ENCODE peak calls at places on chromosomes 5 and 9, in seven cellular contexts. One of them, this sample, is unnamed.

GRCh38 chr9:127583605-127584053 is 28.4 kb upstream of the STXBP1 start:
- DNase-seq in aorta: no peak
- DNase-seq in NCI-H2171 treated with DMSO at 0.1 percent for 48 hours: no peak
- DNase-seq in fibroblast of mammary gland: peak
- DNase-seq in GM04504: no peak
- DNase-seq in stimulated activated CD4-positive, alpha-beta T cell treated with anti-CD3 and anti-CD28 coated beads, Interleukin-2, amount 100 ng/mL, for 24 hours: no peak
- DNase-seq in activated T-cell treated with anti-CD3 and anti-CD28 coated beads, Interleukin-2, amount 50 U/mL, for 72 hours: no peak
- DNase-seq in this sample: peak

GRCh38 chr9:109317311-109317978 is 3.4 kb downstream of the EPB41L4B start:
- DNase-seq in activated T-cell treated with anti-CD3 and anti-CD28 coated beads, Interleukin-2, amount 50 U/mL, for 72 hours: no peak
- DNase-seq in NCI-H2171 treated with DMSO at 0.1 percent for 48 hours: no peak
- DNase-seq in GM04504: no peak
- DNase-seq in aorta: no peak
- DNase-seq in fibroblast of mammary gland: no peak
- DNase-seq in stimulated activated CD4-positive, alpha-beta T cell treated with anti-CD3 and anti-CD28 coated beads, Interleukin-2, amount 100 ng/mL, for 24 hours: no peak
- DNase-seq in this sample: no peak

GRCh38 chr9:96599298-96599697 is 20.3 kb downstream of the CDC14B start:
- DNase-seq in NCI-H2171 treated with DMSO at 0.1 percent for 48 hours: no peak
- DNase-seq in aorta: no peak
- DNase-seq in GM04504: no peak
- DNase-seq in activated T-cell treated with anti-CD3 and anti-CD28 coated beads, Interleukin-2, amount 50 U/mL, for 72 hours: no peak
- DNase-seq in fibroblast of mammary gland: peak
- DNase-seq in stimulated activated CD4-positive, alpha-beta T cell treated with anti-CD3 and anti-CD28 coated beads, Interleukin-2, amount 100 ng/mL, for 24 hours: no peak
- DNase-seq in this sample: peak

GRCh38 chr5:57383093-57383861 is 99.3 kb downstream of the ACTBL2 start:
- DNase-seq in stimulated activated CD4-positive, alpha-beta T cell treated with anti-CD3 and anti-CD28 coated beads, Interleukin-2, amount 100 ng/mL, for 24 hours: peak
- DNase-seq in GM04504: peak
- DNase-seq in fibroblast of mammary gland: peak
- DNase-seq in activated T-cell treated with anti-CD3 and anti-CD28 coated beads, Interleukin-2, amount 50 U/mL, for 72 hours: peak
- DNase-seq in NCI-H2171 treated with DMSO at 0.1 percent for 48 hours: no peak
- DNase-seq in aorta: peak
- DNase-seq in this sample: peak

GRCh38 chr5:132677191-132677590 is 3.4 kb downstream of the IL4 start:
- DNase-seq in activated T-cell treated with anti-CD3 and anti-CD28 coated beads, Interleukin-2, amount 50 U/mL, for 72 hours: no peak
- DNase-seq in GM04504: peak
- DNase-seq in stimulated activated CD4-positive, alpha-beta T cell treated with anti-CD3 and anti-CD28 coated beads, Interleukin-2, amount 100 ng/mL, for 24 hours: no peak
- DNase-seq in fibroblast of mammary gland: peak
- DNase-seq in aorta: peak
- DNase-seq in NCI-H2171 treated with DMSO at 0.1 percent for 48 hours: no peak
- DNase-seq in this sample: peak

GRCh38 chr9:128771094-128771721 is 519 bp downstream of the ZER1 start:
- DNase-seq in stimulated activated CD4-positive, alpha-beta T cell treated with anti-CD3 and anti-CD28 coated beads, Interleukin-2, amount 100 ng/mL, for 24 hours: no peak
- DNase-seq in activated T-cell treated with anti-CD3 and anti-CD28 coated beads, Interleukin-2, amount 50 U/mL, for 72 hours: peak
- DNase-seq in fibroblast of mammary gland: peak
- DNase-seq in GM04504: no peak
- DNase-seq in aorta: no peak
- DNase-seq in NCI-H2171 treated with DMSO at 0.1 percent for 48 hours: no peak
- DNase-seq in this sample: peak

GRCh38 chr5:105695916-105696315 is 1974.8 kb downstream of the EFNA5 start:
- DNase-seq in NCI-H2171 treated with DMSO at 0.1 percent for 48 hours: no peak
- DNase-seq in stimulated activated CD4-positive, alpha-beta T cell treated with anti-CD3 and anti-CD28 coated beads, Interleukin-2, amount 100 ng/mL, for 24 hours: no peak
- DNase-seq in activated T-cell treated with anti-CD3 and anti-CD28 coated beads, Interleukin-2, amount 50 U/mL, for 72 hours: no peak
- DNase-seq in GM04504: no peak
- DNase-seq in aorta: no peak
- DNase-seq in fibroblast of mammary gland: no peak
- DNase-seq in this sample: no peak

GRCh38 chr5:157799578-157799977 is 56.1 kb downstream of the LSM11 start:
- DNase-seq in stimulated activated CD4-positive, alpha-beta T cell treated with anti-CD3 and anti-CD28 coated beads, Interleukin-2, amount 100 ng/mL, for 24 hours: no peak
- DNase-seq in NCI-H2171 treated with DMSO at 0.1 percent for 48 hours: no peak
- DNase-seq in GM04504: no peak
- DNase-seq in aorta: no peak
- DNase-seq in fibroblast of mammary gland: no peak
- DNase-seq in activated T-cell treated with anti-CD3 and anti-CD28 coated beads, Interleukin-2, amount 50 U/mL, for 72 hours: no peak
- DNase-seq in this sample: no peak

GRCh38 chr5:1511651-1512540 is 11.9 kb downstream of the LPCAT1 start:
- DNase-seq in stimulated activated CD4-positive, alpha-beta T cell treated with anti-CD3 and anti-CD28 coated beads, Interleukin-2, amount 100 ng/mL, for 24 hours: peak
- DNase-seq in aorta: peak
- DNase-seq in activated T-cell treated with anti-CD3 and anti-CD28 coated beads, Interleukin-2, amount 50 U/mL, for 72 hours: no peak
- DNase-seq in GM04504: peak
- DNase-seq in NCI-H2171 treated with DMSO at 0.1 percent for 48 hours: peak
- DNase-seq in fibroblast of mammary gland: peak
- DNase-seq in this sample: no peak

GRCh38 chr9:114216081-114216480 is 60.7 kb downstream of the COL27A1 start:
- DNase-seq in stimulated activated CD4-positive, alpha-beta T cell treated with anti-CD3 and anti-CD28 coated beads, Interleukin-2, amount 100 ng/mL, for 24 hours: no peak
- DNase-seq in aorta: peak
- DNase-seq in fibroblast of mammary gland: no peak
- DNase-seq in activated T-cell treated with anti-CD3 and anti-CD28 coated beads, Interleukin-2, amount 50 U/mL, for 72 hours: no peak
- DNase-seq in GM04504: no peak
- DNase-seq in NCI-H2171 treated with DMSO at 0.1 percent for 48 hours: no peak
- DNase-seq in this sample: peak

GRCh38 chr5:149150457-149150856 is 9.2 kb downstream of the ABLIM3 start:
- DNase-seq in GM04504: no peak
- DNase-seq in fibroblast of mammary gland: peak
- DNase-seq in stimulated activated CD4-positive, alpha-beta T cell treated with anti-CD3 and anti-CD28 coated beads, Interleukin-2, amount 100 ng/mL, for 24 hours: no peak
- DNase-seq in NCI-H2171 treated with DMSO at 0.1 percent for 48 hours: no peak
- DNase-seq in activated T-cell treated with anti-CD3 and anti-CD28 coated beads, Interleukin-2, amount 50 U/mL, for 72 hours: no peak
- DNase-seq in aorta: no peak
- DNase-seq in this sample: peak